ENCODE peak calls at places on chromosomes 3 and 15, in four cellular contexts. S is H4, B is WERI-Rb-1, L is Karpas-422. N is an unnamed sample.

GRCh38 chr3:129605593-129606521 is 619 bp downstream of the PLXND1 start:
- DNase-seq in S (no peak), B (peak), L (no peak), N (peak)

GRCh38 chr3:129834580-129834979 is 58.9 kb downstream of the TMCC1 start:
- DNase-seq in S (no peak), B (no peak), L (no peak), N (no peak)

GRCh38 chr3:157318639-157319288 is 117.9 kb upstream of the PTX3 start:
- DNase-seq in S (no peak), B (no peak), L (no peak), N (no peak)

GRCh38 chr3:70064194-70064787 is 64.8 kb downstream of the SAMMSON start:
- DNase-seq in S (peak), B (peak), L (peak), N (no peak)

GRCh38 chr3:123522666-123523412 is 62.0 kb downstream of the HACD2 start:
- DNase-seq in S (no peak), B (no peak), L (no peak), N (no peak)

GRCh38 chr15:38683382-38684242 is 119.0 kb upstream of the RASGRP1 start:
- DNase-seq in S (peak), B (peak), L (peak), N (peak)

GRCh38 chr15:100994597-100995446 is 75.7 kb downstream of the LRRK1 start:
- DNase-seq in S (no peak), B (no peak), L (no peak), N (peak)

GRCh38 chr15:56989411-56989924 is 71.0 kb downstream of the TCF12 start:
- DNase-seq in S (no peak), B (no peak), L (no peak), N (no peak)

GRCh38 chr15:89122532-89123525 is 34.6 kb downstream of the ABHD2 start:
- DNase-seq in S (no peak), B (no peak), L (no peak), N (no peak)

N was measured in H9.